ENCODE peak calls at places on chromosome 11, in seven cellular contexts. One of them, this sample, is unnamed.
A peak's percentile ranks its signal among the peaks of the same experiment; 100 is the strongest.

GRCh38 chr11:29333993-29334780 is 682.6 kb downstream of the KCNA4 start:
- DNase-seq in IMR-90: peak; percentile 88
- DNase-seq in mucosa of descending colon: no peak
- DNase-seq in WERI-Rb-1: no peak
- DNase-seq in prostate gland: no peak
- DNase-seq in body of pancreas: no peak
- DNase-seq in Peyer's patch: no peak
- DNase-seq in this sample: no peak

GRCh38 chr11:128388182-128388815 is 199.1 kb downstream of the ETS1 start:
- DNase-seq in IMR-90: no peak
- DNase-seq in mucosa of descending colon: no peak
- DNase-seq in WERI-Rb-1: no peak
- DNase-seq in prostate gland: no peak
- DNase-seq in body of pancreas: no peak
- DNase-seq in Peyer's patch: no peak
- DNase-seq in this sample: no peak

GRCh38 chr11:117203069-117203407 is 3.9 kb downstream of the TAGLN start:
- DNase-seq in IMR-90: no peak
- DNase-seq in mucosa of descending colon: peak; percentile 43
- DNase-seq in WERI-Rb-1: no peak
- DNase-seq in prostate gland: no peak
- DNase-seq in body of pancreas: no peak
- DNase-seq in Peyer's patch: no peak
- DNase-seq in this sample: no peak

GRCh38 chr11:102940714-102941588 is 14.6 kb downstream of the MMP13 start:
- DNase-seq in IMR-90: peak; percentile 73
- DNase-seq in mucosa of descending colon: no peak
- DNase-seq in WERI-Rb-1: peak; percentile 61
- DNase-seq in prostate gland: peak; percentile 50
- DNase-seq in body of pancreas: peak; percentile 70
- DNase-seq in Peyer's patch: no peak
- DNase-seq in this sample: peak; percentile 38

GRCh38 chr11:31557991-31558390 is 48.4 kb downstream of the ELP4 start:
- DNase-seq in IMR-90: peak; percentile 3
- DNase-seq in mucosa of descending colon: no peak
- DNase-seq in WERI-Rb-1: no peak
- DNase-seq in prostate gland: no peak
- DNase-seq in body of pancreas: no peak
- DNase-seq in Peyer's patch: no peak
- DNase-seq in this sample: no peak

GRCh38 chr11:22193348-22194051 is 615 bp downstream of the ANO5 start:
- DNase-seq in IMR-90: no peak
- DNase-seq in mucosa of descending colon: peak; percentile 57
- DNase-seq in WERI-Rb-1: peak; percentile 39
- DNase-seq in prostate gland: peak; percentile 5
- DNase-seq in body of pancreas: peak; percentile 25
- DNase-seq in Peyer's patch: no peak
- DNase-seq in this sample: peak; percentile 36

GRCh38 chr11:1171985-1172728 is 14.4 kb downstream of the MUC5AC start:
- DNase-seq in IMR-90: no peak
- DNase-seq in mucosa of descending colon: no peak
- DNase-seq in WERI-Rb-1: no peak
- DNase-seq in prostate gland: no peak
- DNase-seq in body of pancreas: no peak
- DNase-seq in Peyer's patch: no peak
- DNase-seq in this sample: no peak

GRCh38 chr11:76682681-76683080 is 12.1 kb upstream of the LRRC32 start:
- DNase-seq in IMR-90: no peak
- DNase-seq in mucosa of descending colon: no peak
- DNase-seq in WERI-Rb-1: no peak
- DNase-seq in prostate gland: no peak
- DNase-seq in body of pancreas: no peak
- DNase-seq in Peyer's patch: no peak
- DNase-seq in this sample: no peak

GRCh38 chr11:58133329-58134076 is 8.2 kb upstream of the OR9I1 start:
- DNase-seq in IMR-90: no peak
- DNase-seq in mucosa of descending colon: no peak
- DNase-seq in WERI-Rb-1: no peak
- DNase-seq in prostate gland: no peak
- DNase-seq in body of pancreas: no peak
- DNase-seq in Peyer's patch: no peak
- DNase-seq in this sample: no peak

GRCh38 chr11:35326266-35326879 is 93.0 kb downstream of the SLC1A2 start:
- DNase-seq in IMR-90: no peak
- DNase-seq in mucosa of descending colon: no peak
- DNase-seq in WERI-Rb-1: no peak
- DNase-seq in prostate gland: no peak
- DNase-seq in body of pancreas: no peak
- DNase-seq in Peyer's patch: no peak
- DNase-seq in this sample: no peak

GRCh38 chr11:103170865-103171264 is 61.6 kb downstream of the DYNC2H1 start:
- DNase-seq in IMR-90: peak; percentile 61
- DNase-seq in mucosa of descending colon: no peak
- DNase-seq in WERI-Rb-1: no peak
- DNase-seq in prostate gland: no peak
- DNase-seq in body of pancreas: no peak
- DNase-seq in Peyer's patch: no peak
- DNase-seq in this sample: no peak

GRCh38 chr11:34275486-34275885 is 82.3 kb downstream of the ABTB2 start:
- DNase-seq in IMR-90: no peak
- DNase-seq in mucosa of descending colon: no peak
- DNase-seq in WERI-Rb-1: no peak
- DNase-seq in prostate gland: no peak
- DNase-seq in body of pancreas: no peak
- DNase-seq in Peyer's patch: no peak
- DNase-seq in this sample: no peak

GRCh38 chr11:88484873-88485621 is 147.5 kb upstream of the CTSC start:
- DNase-seq in IMR-90: peak; percentile 23
- DNase-seq in mucosa of descending colon: peak; percentile 46
- DNase-seq in WERI-Rb-1: peak; percentile 42
- DNase-seq in prostate gland: no peak
- DNase-seq in body of pancreas: peak; percentile 32
- DNase-seq in Peyer's patch: no peak
- DNase-seq in this sample: peak; percentile 35

GRCh38 chr11:126163074-126163700 is 48.3 kb downstream of the RPUSD4 start:
- DNase-seq in IMR-90: peak; percentile 96
- DNase-seq in mucosa of descending colon: no peak
- DNase-seq in WERI-Rb-1: peak; percentile 53
- DNase-seq in prostate gland: no peak
- DNase-seq in body of pancreas: no peak
- DNase-seq in Peyer's patch: no peak
- DNase-seq in this sample: peak; percentile 61

GRCh38 chr11:34426766-34427170 is 12.0 kb upstream of the CAT start:
- DNase-seq in IMR-90: peak; percentile 71
- DNase-seq in mucosa of descending colon: no peak
- DNase-seq in WERI-Rb-1: no peak
- DNase-seq in prostate gland: no peak
- DNase-seq in body of pancreas: no peak
- DNase-seq in Peyer's patch: no peak
- DNase-seq in this sample: peak; percentile 19

GRCh38 chr11:19703211-19703610 is 9.4 kb upstream of the NAV2 start:
- DNase-seq in IMR-90: peak; percentile 36
- DNase-seq in mucosa of descending colon: no peak
- DNase-seq in WERI-Rb-1: no peak
- DNase-seq in prostate gland: no peak
- DNase-seq in body of pancreas: no peak
- DNase-seq in Peyer's patch: no peak
- DNase-seq in this sample: no peak

GRCh38 chr11:10605941-10606381 is 37.5 kb upstream of the LYVE1 start:
- DNase-seq in IMR-90: peak; percentile 87
- DNase-seq in mucosa of descending colon: peak; percentile 77
- DNase-seq in WERI-Rb-1: no peak
- DNase-seq in prostate gland: no peak
- DNase-seq in body of pancreas: peak; percentile 63
- DNase-seq in Peyer's patch: no peak
- DNase-seq in this sample: no peak

GRCh38 chr11:115247953-115248352 is 256.3 kb downstream of the CADM1 start:
- DNase-seq in IMR-90: no peak
- DNase-seq in mucosa of descending colon: no peak
- DNase-seq in WERI-Rb-1: no peak
- DNase-seq in prostate gland: no peak
- DNase-seq in body of pancreas: no peak
- DNase-seq in Peyer's patch: no peak
- DNase-seq in this sample: no peak

GRCh38 chr11:102421262-102421661 is 31.3 kb downstream of the TMEM123 start:
- DNase-seq in IMR-90: no peak
- DNase-seq in mucosa of descending colon: no peak
- DNase-seq in WERI-Rb-1: no peak
- DNase-seq in prostate gland: no peak
- DNase-seq in body of pancreas: no peak
- DNase-seq in Peyer's patch: no peak
- DNase-seq in this sample: no peak

GRCh38 chr11:122197055-122197987 is 81.3 kb upstream of the BLID start:
- DNase-seq in IMR-90: peak; percentile 99
- DNase-seq in mucosa of descending colon: no peak
- DNase-seq in WERI-Rb-1: no peak
- DNase-seq in prostate gland: no peak
- DNase-seq in body of pancreas: no peak
- DNase-seq in Peyer's patch: no peak
- DNase-seq in this sample: no peak

GRCh38 chr11:8094656-8095055 is 13.6 kb downstream of the TUB start:
- DNase-seq in IMR-90: no peak
- DNase-seq in mucosa of descending colon: no peak
- DNase-seq in WERI-Rb-1: no peak
- DNase-seq in prostate gland: no peak
- DNase-seq in body of pancreas: no peak
- DNase-seq in Peyer's patch: no peak
- DNase-seq in this sample: no peak

DNA sequence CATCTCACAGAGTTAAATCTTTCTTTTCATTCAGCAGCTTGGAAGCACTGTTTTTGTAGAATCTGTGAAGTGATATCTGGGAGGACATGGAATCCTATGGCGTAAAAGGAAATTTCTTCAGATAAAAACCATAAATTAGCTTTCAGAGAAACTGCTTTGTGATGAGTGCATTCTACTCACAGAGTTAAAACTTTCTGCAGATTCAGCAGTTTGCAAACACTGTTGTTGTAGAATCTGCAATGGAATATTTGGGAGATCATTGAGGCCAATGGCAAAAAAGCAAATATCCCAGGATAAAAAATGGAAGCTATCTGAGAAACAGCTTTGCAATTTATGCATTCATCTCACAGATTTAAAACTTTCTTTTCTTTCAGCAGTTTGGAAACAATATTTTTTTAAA is 180.6 kb downstream of the OR4A47 start:
- DNase-seq in IMR-90: no peak
- DNase-seq in mucosa of descending colon: no peak
- DNase-seq in WERI-Rb-1: no peak
- DNase-seq in prostate gland: no peak
- DNase-seq in body of pancreas: no peak
- DNase-seq in Peyer's patch: no peak
- DNase-seq in this sample: no peak
- H3K9me3 ChIP-seq in IMR-90: no peaks in the 10 kb centered on the region
- H3K9me3 ChIP-seq in mucosa of descending colon: peaks cover 97% of the 10 kb centered on the region
- H3K9me3 ChIP-seq in WERI-Rb-1: no peaks in the 10 kb centered on the region
- H3K9me3 ChIP-seq in prostate gland: no peaks in the 10 kb centered on the region
- H3K9me3 ChIP-seq in body of pancreas: no peaks in the 10 kb centered on the region
- H3K9me3 ChIP-seq in Peyer's patch: no peaks in the 10 kb centered on the region
- H3K9me3 ChIP-seq in this sample: no peaks in the 10 kb centered on the region

GRCh38 chr11:12485328-12485727 is 108.0 kb downstream of the PARVA start:
- DNase-seq in IMR-90: no peak
- DNase-seq in mucosa of descending colon: no peak
- DNase-seq in WERI-Rb-1: no peak
- DNase-seq in prostate gland: no peak
- DNase-seq in body of pancreas: no peak
- DNase-seq in Peyer's patch: no peak
- DNase-seq in this sample: no peak
- H3K9me3 ChIP-seq in IMR-90: peaks cover 2% of the 10 kb centered on the region
- H3K9me3 ChIP-seq in mucosa of descending colon: peaks cover 4% of the 10 kb centered on the region
- H3K9me3 ChIP-seq in WERI-Rb-1: no peaks in the 10 kb centered on the region
- H3K9me3 ChIP-seq in prostate gland: no peaks in the 10 kb centered on the region
- H3K9me3 ChIP-seq in body of pancreas: no peaks in the 10 kb centered on the region
- H3K9me3 ChIP-seq in Peyer's patch: no peaks in the 10 kb centered on the region
- H3K9me3 ChIP-seq in this sample: no peaks in the 10 kb centered on the region

DNA sequence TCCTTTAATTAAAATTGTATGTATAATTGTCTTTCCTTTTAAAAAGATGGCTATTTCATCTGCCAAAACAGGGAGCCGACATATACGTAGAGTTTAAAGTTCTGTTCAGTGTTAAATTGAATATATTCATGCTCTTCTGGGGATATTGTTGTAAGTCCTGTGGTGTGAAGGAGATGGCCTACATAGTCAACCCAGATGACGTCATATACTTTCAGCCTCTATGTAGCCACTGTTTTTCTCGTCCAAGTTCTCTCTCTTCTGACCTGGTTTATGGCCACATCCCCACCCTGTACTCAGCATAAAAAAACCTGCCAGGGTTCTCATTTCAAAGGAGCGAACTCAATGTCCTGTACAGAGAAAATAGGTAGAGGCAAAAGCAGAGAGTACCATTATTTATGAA is 509.4 kb upstream of the ARHGAP42 start:
- DNase-seq in IMR-90: no peak
- DNase-seq in mucosa of descending colon: no peak
- DNase-seq in WERI-Rb-1: no peak
- DNase-seq in prostate gland: no peak
- DNase-seq in body of pancreas: no peak
- DNase-seq in Peyer's patch: no peak
- DNase-seq in this sample: no peak
- H3K9me3 ChIP-seq in IMR-90: no peaks in the 10 kb centered on the region
- H3K9me3 ChIP-seq in mucosa of descending colon: peaks cover 2% of the 10 kb centered on the region
- H3K9me3 ChIP-seq in WERI-Rb-1: no peaks in the 10 kb centered on the region
- H3K9me3 ChIP-seq in prostate gland: no peaks in the 10 kb centered on the region
- H3K9me3 ChIP-seq in body of pancreas: no peaks in the 10 kb centered on the region
- H3K9me3 ChIP-seq in Peyer's patch: no peaks in the 10 kb centered on the region
- H3K9me3 ChIP-seq in this sample: no peaks in the 10 kb centered on the region

DNA sequence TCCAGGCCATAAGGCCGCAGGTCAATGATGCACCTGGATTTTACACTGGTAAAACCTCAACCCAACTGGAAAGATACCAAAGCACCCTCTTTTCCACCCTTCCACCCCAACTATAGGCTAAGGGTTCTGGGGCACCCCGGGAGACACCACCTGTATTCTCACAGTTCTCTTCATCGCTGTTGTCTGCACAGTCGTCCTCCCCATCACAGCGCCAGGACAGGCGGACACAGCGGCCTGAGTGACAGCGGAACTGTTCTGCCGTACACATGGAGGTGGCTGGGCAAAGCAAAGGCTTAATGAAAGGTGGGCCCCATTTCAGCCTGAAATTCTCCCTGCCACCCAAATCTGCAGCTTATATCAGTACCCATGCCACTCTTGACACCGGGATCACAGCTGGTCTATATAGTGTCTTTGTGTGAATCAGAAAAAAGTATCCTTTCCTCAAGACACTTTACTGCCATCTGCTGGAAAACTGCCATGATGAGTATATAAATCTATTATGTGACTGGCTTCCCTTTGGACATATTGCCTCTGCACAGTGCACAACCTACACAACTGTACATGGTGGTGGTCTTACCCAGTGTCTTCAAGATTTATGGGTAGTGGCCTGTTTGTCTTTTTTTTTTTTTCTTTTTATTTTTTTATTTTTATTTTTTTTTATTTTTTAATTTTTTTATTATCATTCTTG is 21.5 kb downstream of the LRP4 start:
- DNase-seq in IMR-90: peak; percentile 37
- DNase-seq in mucosa of descending colon: no peak
- DNase-seq in WERI-Rb-1: peak; percentile 26
- DNase-seq in prostate gland: no peak
- DNase-seq in body of pancreas: no peak
- DNase-seq in Peyer's patch: no peak
- DNase-seq in this sample: no peak
- H3K9me3 ChIP-seq in IMR-90: no peaks in the 10 kb centered on the region
- H3K9me3 ChIP-seq in mucosa of descending colon: no peaks in the 10 kb centered on the region
- H3K9me3 ChIP-seq in WERI-Rb-1: peaks cover 4% of the 10 kb centered on the region
- H3K9me3 ChIP-seq in prostate gland: no peaks in the 10 kb centered on the region
- H3K9me3 ChIP-seq in body of pancreas: no peaks in the 10 kb centered on the region
- H3K9me3 ChIP-seq in Peyer's patch: no peaks in the 10 kb centered on the region
- H3K9me3 ChIP-seq in this sample: no peaks in the 10 kb centered on the region

This sample was measured in BE2C.